ENCODE peak calls at places on chromosomes 1 and 21, in five cellular contexts. F, Q, V, E and B are unnamed samples.

GRCh38 chr1:190711069-190711468 is 233.4 kb upstream of the BRINP3 start:
- DNase-seq in E (no peak), Q (no peak), V (no peak), F (no peak), B (no peak)

GRCh38 chr1:183075861-183076260 is 52.6 kb downstream of the LAMC1 start:
- DNase-seq in F (no peak), E (no peak), Q (no peak), V (no peak), B (no peak)

GRCh38 chr21:21146587-21147373 is 148.6 kb downstream of the NCAM2 start:
- DNase-seq in F (no peak), E (no peak), V (no peak), Q (no peak), B (no peak)

GRCh38 chr1:20212685-20213331 is 26.5 kb upstream of the PLA2G2C start:
- DNase-seq in E (peak), V (peak), Q (peak), F (peak), B (no peak)

GRCh38 chr1:16618719-16619118 is 5.4 kb upstream of the NBPF1 start:
- DNase-seq in E (no peak), Q (no peak), F (no peak), V (no peak), B (no peak)

GRCh38 chr1:30117685-30118084 is 605.7 kb downstream of the MATN1 start:
- DNase-seq in E (no peak), F (no peak), V (no peak), Q (no peak), B (no peak)

GRCh38 chr1:117631361-117631760 is 25.5 kb downstream of the TENT5C start:
- DNase-seq in E (no peak), Q (no peak), F (no peak), V (no peak), B (no peak)

GRCh38 chr1:202987255-202987654 is 19.9 kb upstream of the TMEM183A start:
- DNase-seq in E (no peak), F (no peak), V (no peak), Q (no peak), B (no peak)

GRCh38 chr1:44924835-44925464 is 61.4 kb downstream of the EIF2B3 start:
- DNase-seq in F (no peak), Q (peak), V (no peak), E (no peak), B (no peak)

GRCh38 chr21:39660191-39660590 is 47.5 kb downstream of the B3GALT5 start:
- DNase-seq in Q (no peak), V (no peak), F (no peak), E (peak), B (no peak)

GRCh38 chr1:145806408-145806807 is 17.5 kb downstream of the RNF115 start:
- DNase-seq in Q (no peak), E (no peak), V (no peak), F (no peak), B (no peak)

GRCh38 chr1:6427445-6428390 is 3.1 kb downstream of the ESPN start:
- DNase-seq in F (no peak), E (peak), V (no peak), Q (peak), B (no peak)

GRCh38 chr1:27602510-27603319 is 1.2 kb downstream of the AHDC1 start:
- DNase-seq in F (peak), V (no peak), E (peak), Q (peak), B (no peak)

GRCh38 chr1:190436615-190437014 is 41.0 kb downstream of the BRINP3 start:
- DNase-seq in E (peak), Q (peak), V (no peak), F (no peak), B (no peak)

GRCh38 chr1:34758751-34759150 is 789 bp upstream of the GJB4 start:
- DNase-seq in E (no peak), F (no peak), V (no peak), Q (no peak), B (no peak)

GRCh38 chr1:32782086-32782485 is 35.1 kb downstream of the YARS1 start:
- DNase-seq in F (no peak), Q (no peak), E (no peak), V (no peak), B (no peak)

GRCh38 chr1:114235956-114236355 is 82.3 kb upstream of the SYT6 start:
- DNase-seq in V (no peak), Q (no peak), E (no peak), F (no peak), B (no peak)

GRCh38 chr1:43766818-43767525 is 59.6 kb downstream of the ST3GAL3 start:
- DNase-seq in Q (no peak), F (no peak), E (no peak), V (no peak), B (no peak)

GRCh38 chr1:9004031-9004730 is 22.0 kb downstream of the SLC2A7 start:
- DNase-seq in F (no peak), V (no peak), E (no peak), Q (no peak), B (no peak)

GRCh38 chr1:33163621-33164071 is 18.2 kb downstream of the TRIM62 start:
- DNase-seq in Q (no peak), V (no peak), F (no peak), E (no peak), B (no peak)

GRCh38 chr1:227225715-227226346 is 92.5 kb downstream of the CDC42BPA start:
- DNase-seq in V (no peak), F (no peak), Q (no peak), E (no peak), B (no peak)

GRCh38 chr1:204367956-204368355 is 8.2 kb upstream of the PLEKHA6 start:
- DNase-seq in V (no peak), Q (no peak), F (no peak), E (no peak), B (no peak)

GRCh38 chr21:35294231-35294898 is 245.3 kb upstream of the RUNX1 start:
- DNase-seq in F (no peak), Q (peak), E (peak), V (no peak), B (no peak)

GRCh38 chr1:16163882-16164820 is 8.3 kb upstream of the EPHA2 start:
- DNase-seq in Q (peak), E (peak), F (no peak), V (no peak), B (no peak)

GRCh38 chr1:88985033-88985432 is 7.4 kb downstream of the KYAT3 start:
- DNase-seq in Q (peak), F (no peak), V (no peak), E (peak), B (no peak)

GRCh38 chr1:153548722-153549695 is at the start of gene S100A3:
- DNase-seq in F (no peak), E (no peak), Q (peak), V (no peak), B (no peak)